ENCODE peak calls at places on chromosomes 12 and 14, in four cellular contexts. V is A549, T is HepG2, G is K562. U is an unnamed sample.

GRCh38 chr14:37027188-37027824 is 145.1 kb downstream of the SLC25A21 start:
- DNase-seq in V (no peak), T (no peak), G (peak; percentile 30), U (no peak)

GRCh38 chr14:58430156-58430555 is 2.6 kb downstream of the KIAA0586 start:
- DNase-seq in V (no peak), T (no peak), G (peak; percentile 30), U (peak; percentile 82)

GRCh38 chr14:94088516-94088915 is 7.4 kb downstream of the IFI27L1 start:
- DNase-seq in V (no peak), T (no peak), G (no peak), U (peak; percentile 65)

GRCh38 chr12:113781415-113782198 is 184.5 kb downstream of the RBM19 start:
- DNase-seq in V (no peak), T (peak; percentile 30), G (no peak), U (peak; percentile 59)

GRCh38 chr14:33184587-33184986 is 245.9 kb downstream of the NPAS3 start:
- DNase-seq in V (peak; percentile 3), T (no peak), G (peak; percentile 1), U (no peak)

GRCh38 chr12:106145539-106146447 is 7.0 kb upstream of the NUAK1 start:
- DNase-seq in V (no peak), T (no peak), G (no peak), U (no peak)

GRCh38 chr12:126681676-126682075 is 1585.3 kb upstream of the TMEM132C start:
- DNase-seq in V (no peak), T (no peak), G (no peak), U (no peak)

GRCh38 chr12:16012086-16012485 is 101.0 kb downstream of the DERA start:
- DNase-seq in V (no peak), T (no peak), G (peak; percentile 45), U (peak; percentile 61)

GRCh38 chr12:5232291-5232690 is 188.6 kb downstream of the KCNA5 start:
- DNase-seq in V (no peak), T (no peak), G (no peak), U (peak; percentile 64)

GRCh38 chr12:20440408-20440807 is 72.1 kb downstream of the PDE3A start:
- DNase-seq in V (no peak), T (no peak), G (no peak), U (no peak)

GRCh38 chr14:39431416-39432178 is 636 bp downstream of the FBXO33 start:
- DNase-seq in V (peak; percentile 37), T (peak; percentile 51), G (peak; percentile 35), U (peak; percentile 33)

GRCh38 chr14:69363964-69364363 is 34.1 kb downstream of the ERH start:
- DNase-seq in V (no peak), T (no peak), G (no peak), U (no peak)

GRCh38 chr12:100566887-100567637 is 6.4 kb upstream of the GAS2L3 start:
- DNase-seq in V (no peak), T (no peak), G (no peak), U (peak; percentile 34)

GRCh38 chr12:50825372-50825838 is 17.3 kb upstream of the TMPRSS12 start:
- DNase-seq in V (peak; percentile 72), T (peak; percentile 62), G (peak; percentile 65), U (peak; percentile 83)

GRCh38 chr12:43111608-43112007 is 440.4 kb downstream of the ADAMTS20 start:
- DNase-seq in V (no peak), T (no peak), G (no peak), U (peak; percentile 7)

GRCh38 chr14:104145826-104146642 is 7.6 kb downstream of the KIF26A start:
- DNase-seq in V (no peak), T (no peak), G (no peak), U (no peak)

GRCh38 chr12:117501470-117501869 is 140.0 kb upstream of the NOS1 start:
- DNase-seq in V (no peak), T (peak; percentile 17), G (no peak), U (no peak)

GRCh38 chr14:75426332-75427125 is 1.3 kb upstream of the JDP2 start:
- DNase-seq in V (no peak), T (peak; percentile 40), G (no peak), U (no peak)

GRCh38 chr12:60205500-60205899 is 609.7 kb downstream of the SLC16A7 start:
- DNase-seq in V (peak; percentile 46), T (no peak), G (peak; percentile 17), U (peak; percentile 41)

GRCh38 chr14:93954900-93955891 is 21.2 kb downstream of the ASB2 start:
- DNase-seq in V (no peak), T (no peak), G (no peak), U (no peak)

GRCh38 chr14:105151131-105151837 is 17.3 kb downstream of the JAG2 start:
- DNase-seq in V (no peak), T (no peak), G (no peak), U (no peak)

GRCh38 chr12:56581418-56582145 is 48.5 kb downstream of the BAZ2A start:
- DNase-seq in V (no peak), T (peak; percentile 54), G (peak; percentile 67), U (peak; percentile 69)
- TF ChIP-seq MAFK in V (no peak), T (no peak), G (no peak), U (no peak)

GRCh38 chr12:27996761-27997160 is 24.2 kb upstream of the PTHLH start:
- DNase-seq in V (no peak), T (no peak), G (no peak), U (no peak)
- TF ChIP-seq MAZ in V (no peak), T (no peak), G (no peak), U (no peak)

GRCh38 chr12:56152756-56153137 is 360 bp downstream of the MYL6B start:
- DNase-seq in V (no peak), T (no peak), G (no peak), U (no peak)
- TF ChIP-seq MAFK in V (no peak), T (no peak), G (no peak), U (no peak)

DNA sequence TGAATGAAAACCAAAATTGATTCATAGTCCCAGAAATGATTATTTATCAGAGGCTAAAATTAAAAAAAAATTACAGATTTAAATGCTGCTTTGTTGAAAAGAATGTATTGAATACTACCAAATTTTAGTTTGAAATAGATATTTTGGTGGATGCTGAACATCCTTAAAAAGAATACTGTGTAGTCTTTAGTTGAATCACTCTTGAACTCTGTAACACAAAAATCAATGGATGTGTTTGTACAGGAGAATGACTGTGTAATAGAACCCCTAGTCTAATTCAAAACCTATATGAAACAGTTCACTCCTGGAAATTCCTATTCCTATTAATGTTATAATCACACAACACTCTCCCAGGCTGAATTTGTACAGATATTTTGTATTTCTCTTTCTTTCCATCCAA is 1.5 kb upstream of the TSPAN8 start:
- DNase-seq in V (no peak), T (peak; percentile 45), G (no peak), U (no peak)
- TF ChIP-seq MAZ in V (no peak), T (no peak), G (no peak), U (no peak)